ENCODE peak calls at places on chromosomes 2 and 18, in seven cellular contexts. One of them, this sample, is unnamed.

GRCh38 chr18:47689386-47689785 is 241.1 kb downstream of the SMAD2 start:
- DNase-seq in HepG2: no peak
- DNase-seq in HCT116: no peak
- DNase-seq in HEK293T: no peak
- DNase-seq in K562: no peak
- DNase-seq in GM12878: no peak
- DNase-seq in H1: no peak
- DNase-seq in this sample: peak

GRCh38 chr18:60452424-60452823 is 79.8 kb upstream of the MC4R start:
- DNase-seq in HepG2: no peak
- DNase-seq in HCT116: no peak
- DNase-seq in HEK293T: no peak
- DNase-seq in K562: no peak
- DNase-seq in GM12878: no peak
- DNase-seq in H1: no peak
- DNase-seq in this sample: no peak

GRCh38 chr2:134333646-134334189 is 79.8 kb downstream of the MGAT5 start:
- DNase-seq in HepG2: no peak
- DNase-seq in HCT116: no peak
- DNase-seq in HEK293T: no peak
- DNase-seq in K562: no peak
- DNase-seq in GM12878: no peak
- DNase-seq in H1: no peak
- DNase-seq in this sample: no peak

GRCh38 chr2:181304011-181304844 is 153.0 kb upstream of the ITGA4 start:
- DNase-seq in HepG2: no peak
- DNase-seq in HCT116: no peak
- DNase-seq in HEK293T: no peak
- DNase-seq in K562: no peak
- DNase-seq in GM12878: no peak
- DNase-seq in H1: no peak
- DNase-seq in this sample: no peak

GRCh38 chr2:211737282-211737681 is 801.3 kb downstream of the ERBB4 start:
- DNase-seq in HepG2: no peak
- DNase-seq in HCT116: no peak
- DNase-seq in HEK293T: no peak
- DNase-seq in K562: no peak
- DNase-seq in GM12878: no peak
- DNase-seq in H1: no peak
- DNase-seq in this sample: no peak

GRCh38 chr2:206799083-206799482 is 33.7 kb downstream of the FASTKD2 start:
- DNase-seq in HepG2: no peak
- DNase-seq in HCT116: no peak
- DNase-seq in HEK293T: no peak
- DNase-seq in K562: peak
- DNase-seq in GM12878: no peak
- DNase-seq in H1: no peak
- DNase-seq in this sample: no peak

GRCh38 chr2:105919826-105920225 is 175.1 kb downstream of the NCK2 start:
- DNase-seq in HepG2: peak
- DNase-seq in HCT116: peak
- DNase-seq in HEK293T: peak
- DNase-seq in K562: peak
- DNase-seq in GM12878: no peak
- DNase-seq in H1: peak
- DNase-seq in this sample: peak

GRCh38 chr2:239956818-239957261 is 68.3 kb downstream of the NDUFA10 start:
- DNase-seq in HepG2: no peak
- DNase-seq in HCT116: no peak
- DNase-seq in HEK293T: no peak
- DNase-seq in K562: no peak
- DNase-seq in GM12878: no peak
- DNase-seq in H1: no peak
- DNase-seq in this sample: no peak

GRCh38 chr2:47344890-47345583 is 57.9 kb upstream of the MSH2 start:
- DNase-seq in HepG2: peak
- DNase-seq in HCT116: peak
- DNase-seq in HEK293T: peak
- DNase-seq in K562: peak
- DNase-seq in GM12878: no peak
- DNase-seq in H1: peak
- DNase-seq in this sample: peak

GRCh38 chr2:129011466-129012061 is 692.9 kb upstream of the HS6ST1 start:
- DNase-seq in HepG2: no peak
- DNase-seq in HCT116: no peak
- DNase-seq in HEK293T: no peak
- DNase-seq in K562: no peak
- DNase-seq in GM12878: no peak
- DNase-seq in H1: peak
- DNase-seq in this sample: no peak

GRCh38 chr2:168430431-168430830 is 25.6 kb upstream of the CERS6 start:
- DNase-seq in HepG2: no peak
- DNase-seq in HCT116: no peak
- DNase-seq in HEK293T: no peak
- DNase-seq in K562: no peak
- DNase-seq in GM12878: no peak
- DNase-seq in H1: no peak
- DNase-seq in this sample: no peak

GRCh38 chr2:70101174-70101573 is 13.9 kb downstream of the PCBP1 start:
- DNase-seq in HepG2: no peak
- DNase-seq in HCT116: no peak
- DNase-seq in HEK293T: no peak
- DNase-seq in K562: no peak
- DNase-seq in GM12878: no peak
- DNase-seq in H1: no peak
- DNase-seq in this sample: no peak

GRCh38 chr2:949894-950626 is 589 bp upstream of the SNTG2 start:
- DNase-seq in HepG2: no peak
- DNase-seq in HCT116: no peak
- DNase-seq in HEK293T: peak
- DNase-seq in K562: no peak
- DNase-seq in GM12878: no peak
- DNase-seq in H1: peak
- DNase-seq in this sample: peak

GRCh38 chr2:29215739-29216608 is 100.8 kb downstream of the CLIP4 start:
- DNase-seq in HepG2: no peak
- DNase-seq in HCT116: no peak
- DNase-seq in HEK293T: no peak
- DNase-seq in K562: no peak
- DNase-seq in GM12878: no peak
- DNase-seq in H1: peak
- DNase-seq in this sample: no peak

GRCh38 chr2:65033178-65033577 is 23.0 kb upstream of the CEP68 start:
- DNase-seq in HepG2: peak
- DNase-seq in HCT116: no peak
- DNase-seq in HEK293T: no peak
- DNase-seq in K562: peak
- DNase-seq in GM12878: no peak
- DNase-seq in H1: no peak
- DNase-seq in this sample: no peak

GRCh38 chr2:40209728-40210127 is 242.2 kb downstream of the SLC8A1 start:
- DNase-seq in HepG2: no peak
- DNase-seq in HCT116: no peak
- DNase-seq in HEK293T: no peak
- DNase-seq in K562: no peak
- DNase-seq in GM12878: no peak
- DNase-seq in H1: no peak
- DNase-seq in this sample: no peak

DNA sequence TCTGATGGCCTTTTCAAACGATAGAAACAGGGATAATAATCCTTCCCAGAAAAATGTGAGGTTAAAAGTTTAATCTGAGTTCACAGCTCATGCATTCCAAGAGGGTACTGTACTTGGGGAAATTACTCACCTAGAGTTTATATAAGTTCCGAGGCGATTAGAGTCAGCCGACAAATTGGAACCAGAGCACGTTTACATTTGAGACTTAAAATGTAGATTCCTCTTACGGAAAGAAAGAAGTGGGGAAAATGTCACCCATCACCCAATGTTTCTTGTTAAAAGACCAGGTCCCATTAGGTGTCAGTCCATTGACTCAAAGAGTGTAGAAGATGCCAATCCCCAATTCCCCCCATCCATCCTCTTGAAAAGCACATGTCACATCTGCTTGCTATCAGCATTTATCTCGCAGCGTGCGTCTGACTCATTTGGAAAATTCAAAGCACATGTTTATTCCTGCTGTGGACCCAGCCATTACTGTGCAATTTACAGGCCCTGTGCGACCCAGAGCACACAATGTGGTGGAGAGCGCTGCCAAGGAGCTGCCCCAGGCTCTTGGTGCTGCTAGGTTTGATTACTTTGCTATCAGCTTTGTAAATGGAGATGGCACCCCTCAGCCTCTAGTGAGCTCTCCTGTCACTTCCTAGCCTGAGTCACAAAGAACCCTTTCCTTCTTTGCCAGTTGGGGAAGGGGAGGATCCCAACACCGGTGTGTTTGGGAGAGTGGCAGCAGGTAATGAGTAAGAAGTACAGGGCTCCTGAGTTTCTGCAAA is 104.8 kb downstream of the COLEC12 start:
- DNase-seq in HepG2: no peak
- DNase-seq in HCT116: no peak
- DNase-seq in HEK293T: peak
- DNase-seq in K562: no peak
- DNase-seq in GM12878: no peak
- DNase-seq in H1: no peak
- DNase-seq in this sample: no peak
- TF ChIP-seq SP1 in HepG2: no peak
- TF ChIP-seq SP1 in HCT116: no peak
- TF ChIP-seq SP1 in HEK293T: no peak
- TF ChIP-seq SP1 in K562: no peak
- TF ChIP-seq SP1 in GM12878: no peak
- TF ChIP-seq SP1 in H1: no peak
- TF ChIP-seq SP1 in this sample: no peak

DNA sequence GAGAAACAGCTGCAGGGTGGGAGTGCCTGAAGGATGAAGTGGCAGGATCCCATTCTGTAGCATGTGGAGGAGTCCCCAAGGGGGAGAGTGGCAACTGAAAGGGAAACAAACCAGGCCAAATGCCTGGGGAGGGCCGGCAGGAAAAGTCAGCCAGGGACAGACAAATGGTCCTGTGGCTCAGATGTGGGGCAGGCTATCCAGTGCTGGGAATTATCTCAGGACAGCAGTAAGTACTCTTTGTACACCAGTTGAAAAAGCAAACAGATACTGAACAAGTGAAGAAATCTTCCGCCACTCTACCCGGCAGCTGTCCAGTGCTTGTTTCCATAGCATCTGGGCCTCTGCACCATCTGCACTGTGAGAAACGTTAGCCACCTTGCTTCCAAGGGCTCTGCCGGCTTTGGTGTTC is 408.9 kb downstream of the LRATD1 start:
- DNase-seq in HepG2: no peak
- DNase-seq in HCT116: no peak
- DNase-seq in HEK293T: no peak
- DNase-seq in K562: no peak
- DNase-seq in GM12878: no peak
- DNase-seq in H1: no peak
- DNase-seq in this sample: no peak
- TF ChIP-seq SP1 in HepG2: no peak
- TF ChIP-seq SP1 in HCT116: no peak
- TF ChIP-seq SP1 in HEK293T: no peak
- TF ChIP-seq SP1 in K562: no peak
- TF ChIP-seq SP1 in GM12878: no peak
- TF ChIP-seq SP1 in H1: no peak
- TF ChIP-seq SP1 in this sample: no peak

GRCh38 chr2:135582383-135582782 is 51.1 kb downstream of the R3HDM1 start:
- DNase-seq in HepG2: no peak
- DNase-seq in HCT116: no peak
- DNase-seq in HEK293T: no peak
- DNase-seq in K562: no peak
- DNase-seq in GM12878: no peak
- DNase-seq in H1: no peak
- DNase-seq in this sample: no peak

GRCh38 chr2:135581282-135581681 is 50.0 kb downstream of the R3HDM1 start:
- DNase-seq in HepG2: no peak
- DNase-seq in HCT116: no peak
- DNase-seq in HEK293T: no peak
- DNase-seq in K562: no peak
- DNase-seq in GM12878: no peak
- DNase-seq in H1: no peak
- DNase-seq in this sample: no peak

GRCh38 chr2:135587958-135588357 is 56.7 kb downstream of the R3HDM1 start:
- DNase-seq in HepG2: no peak
- DNase-seq in HCT116: no peak
- DNase-seq in HEK293T: no peak
- DNase-seq in K562: no peak
- DNase-seq in GM12878: no peak
- DNase-seq in H1: no peak
- DNase-seq in this sample: no peak

GRCh38 chr2:135586148-135586547 is 54.9 kb downstream of the R3HDM1 start:
- DNase-seq in HepG2: no peak
- DNase-seq in HCT116: no peak
- DNase-seq in HEK293T: no peak
- DNase-seq in K562: no peak
- DNase-seq in GM12878: no peak
- DNase-seq in H1: no peak
- DNase-seq in this sample: no peak

GRCh38 chr2:135585586-135585985 is 54.3 kb downstream of the R3HDM1 start:
- DNase-seq in HepG2: no peak
- DNase-seq in HCT116: no peak
- DNase-seq in HEK293T: no peak
- DNase-seq in K562: peak
- DNase-seq in GM12878: no peak
- DNase-seq in H1: no peak
- DNase-seq in this sample: no peak
- TF ChIP-seq SP1 in HepG2: no peak
- TF ChIP-seq SP1 in HCT116: no peak
- TF ChIP-seq SP1 in HEK293T: no peak
- TF ChIP-seq SP1 in K562: no peak
- TF ChIP-seq SP1 in GM12878: no peak
- TF ChIP-seq SP1 in H1: no peak
- TF ChIP-seq SP1 in this sample: no peak

GRCh38 chr2:174350018-174350417 is 15.3 kb downstream of the SP9 start:
- DNase-seq in HepG2: no peak
- DNase-seq in HCT116: no peak
- DNase-seq in HEK293T: no peak
- DNase-seq in K562: peak
- DNase-seq in GM12878: no peak
- DNase-seq in H1: no peak
- DNase-seq in this sample: no peak
- TF ChIP-seq SP1 in HepG2: no peak
- TF ChIP-seq SP1 in HCT116: no peak
- TF ChIP-seq SP1 in HEK293T: no peak
- TF ChIP-seq SP1 in K562: no peak
- TF ChIP-seq SP1 in GM12878: no peak
- TF ChIP-seq SP1 in H1: no peak
- TF ChIP-seq SP1 in this sample: no peak

GRCh38 chr18:24500766-24501165 is 40.3 kb downstream of the HRH4 start:
- DNase-seq in HepG2: no peak
- DNase-seq in HCT116: no peak
- DNase-seq in HEK293T: no peak
- DNase-seq in K562: no peak
- DNase-seq in GM12878: no peak
- DNase-seq in H1: no peak
- DNase-seq in this sample: no peak
- TF ChIP-seq SP1 in HepG2: no peak
- TF ChIP-seq SP1 in HCT116: no peak
- TF ChIP-seq SP1 in HEK293T: no peak
- TF ChIP-seq SP1 in K562: no peak
- TF ChIP-seq SP1 in GM12878: no peak
- TF ChIP-seq SP1 in H1: no peak
- TF ChIP-seq SP1 in this sample: no peak

GRCh38 chr2:226658555-226658954 is 141.1 kb downstream of the IRS1 start:
- DNase-seq in HepG2: no peak
- DNase-seq in HCT116: no peak
- DNase-seq in HEK293T: no peak
- DNase-seq in K562: no peak
- DNase-seq in GM12878: no peak
- DNase-seq in H1: no peak
- DNase-seq in this sample: no peak
- TF ChIP-seq SP1 in HepG2: no peak
- TF ChIP-seq SP1 in HCT116: no peak
- TF ChIP-seq SP1 in HEK293T: no peak
- TF ChIP-seq SP1 in K562: no peak
- TF ChIP-seq SP1 in GM12878: no peak
- TF ChIP-seq SP1 in H1: no peak
- TF ChIP-seq SP1 in this sample: no peak

This sample was measured in WTC11.